ENCODE peak calls at places on chromosome 22, in four cellular contexts. T is GM12878, B is K562, S is HepG2. D is an unnamed sample.

GRCh38 chr22:37566903-37567798 is 6.9 kb downstream of the CDC42EP1 start:
- DNase-seq in T (peak; percentile 84), B (peak; percentile 74), S (peak; percentile 61), D (peak; percentile 92)

GRCh38 chr22:46072981-46073682 is 77.2 kb upstream of the PPARA start:
- DNase-seq in T (no peak), B (no peak), S (no peak), D (peak; percentile 5)

GRCh38 chr22:29635734-29636357 is 32.4 kb downstream of the NF2 start:
- DNase-seq in T (peak; percentile 23), B (peak; percentile 41), S (peak; percentile 32), D (no peak)

GRCh38 chr22:45235851-45236342 is 4.8 kb downstream of the KIAA0930 start:
- DNase-seq in T (no peak), B (no peak), S (no peak), D (no peak)

GRCh38 chr22:40668611-40669390 is 10.5 kb upstream of the MCHR1 start:
- DNase-seq in T (no peak), B (peak; percentile 65), S (peak; percentile 62), D (no peak)

GRCh38 chr22:49052023-49052538 is 775.6 kb downstream of the BRD1 start:
- DNase-seq in T (no peak), B (peak; percentile 35), S (no peak), D (no peak)

GRCh38 chr22:45548991-45549736 is 46.5 kb downstream of the FBLN1 start:
- DNase-seq in T (no peak), B (peak; percentile 49), S (no peak), D (no peak)

GRCh38 chr22:24459911-24460310 is 32.5 kb downstream of the ADORA2A start:
- DNase-seq in T (no peak), B (no peak), S (no peak), D (no peak)

GRCh38 chr22:45994516-45995404 is 17.8 kb upstream of the WNT7B start:
- DNase-seq in T (no peak), B (peak; percentile 57), S (no peak), D (peak; percentile 95)

GRCh38 chr22:49197500-49197899 is 630.2 kb downstream of the BRD1 start:
- DNase-seq in T (no peak), B (no peak), S (no peak), D (peak; percentile 45)

GRCh38 chr22:32106930-32107329 is 52.2 kb downstream of the C22orf42 start:
- DNase-seq in T (no peak), B (peak; percentile 14), S (no peak), D (peak; percentile 68)

GRCh38 chr22:26168934-26169311 is 339 bp upstream of the SEZ6L start:
- DNase-seq in T (no peak), B (no peak), S (no peak), D (no peak)

GRCh38 chr22:36384766-36385400 is 2.9 kb downstream of the MYH9 start:
- DNase-seq in T (no peak), B (no peak), S (no peak), D (peak; percentile 35)
- TF ChIP-seq ETV6 in T (no peak), B (no peak), S (no peak), D (no peak)

GRCh38 chr22:27654536-27655445 is 146.8 kb downstream of the MN1 start:
- DNase-seq in T (no peak), B (no peak), S (no peak), D (peak; percentile 76)
- TF ChIP-seq ETV6 in T (no peak), B (no peak), S (no peak), D (no peak)

GRCh38 chr22:22386602-22387385 is 121.7 kb downstream of the ZNF280B start:
- DNase-seq in T (no peak), B (no peak), S (peak; percentile 93), D (no peak)
- TF ChIP-seq ETV6 in T (no peak), B (no peak), S (no peak), D (no peak)

GRCh38 chr22:17387356-17387755 is 18.1 kb downstream of the CECR2 start:
- DNase-seq in T (no peak), B (no peak), S (no peak), D (no peak)
- TF ChIP-seq ETV6 in T (no peak), B (no peak), S (no peak), D (no peak)

GRCh38 chr22:28052818-28053217 is 133.8 kb upstream of the PITPNB start:
- DNase-seq in T (no peak), B (no peak), S (no peak), D (no peak)

GRCh38 chr22:28053871-28054621 is 135.0 kb upstream of the PITPNB start:
- DNase-seq in T (no peak), B (no peak), S (no peak), D (no peak)

GRCh38 chr22:28048529-28048928 is 129.5 kb upstream of the PITPNB start:
- DNase-seq in T (no peak), B (no peak), S (no peak), D (no peak)

GRCh38 chr22:28051787-28052356 is 132.8 kb upstream of the PITPNB start:
- DNase-seq in T (no peak), B (peak; percentile 63), S (peak; percentile 43), D (peak; percentile 85)

DNA sequence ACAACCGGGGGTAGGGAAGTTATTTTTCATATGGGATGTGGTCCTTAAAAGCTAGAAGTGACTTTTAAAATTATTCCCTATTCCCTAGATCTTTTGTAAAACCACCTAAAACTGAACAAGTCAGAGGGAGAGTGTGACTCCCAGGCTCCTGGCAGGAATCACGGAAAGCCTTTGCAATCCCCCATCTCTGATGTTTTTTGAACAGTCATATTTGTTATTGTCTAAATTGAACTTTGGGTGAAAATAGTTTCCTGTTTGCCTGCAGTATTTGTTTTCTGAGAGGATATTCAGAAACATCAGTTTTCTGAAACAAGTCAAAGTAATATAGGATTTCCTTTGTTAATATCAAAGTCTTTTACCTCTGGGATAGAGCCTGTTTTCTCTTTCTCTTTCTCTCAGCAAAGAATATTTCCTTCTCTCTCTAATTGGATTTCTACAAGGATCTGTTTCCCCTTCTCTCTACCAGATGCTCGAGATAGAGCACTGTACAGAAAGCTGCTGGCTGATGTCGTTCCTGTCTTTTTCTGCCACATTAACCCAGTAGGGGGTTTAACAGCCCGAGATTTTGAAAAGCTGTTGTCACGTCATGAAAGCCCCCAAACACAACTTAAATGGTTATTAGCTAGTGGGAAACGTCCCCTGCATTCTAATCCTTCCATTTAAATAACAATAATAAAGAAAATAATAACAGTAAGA is 132.2 kb upstream of the PITPNB start:
- DNase-seq in T (no peak), B (no peak), S (no peak), D (no peak)
- TF ChIP-seq ETV6 in T (no peak), B (no peak), S (no peak), D (no peak)